ENCODE peak calls at places on chromosomes 5 and 9, in nine cellular contexts. One of them, this sample, is unnamed.

GRCh38 chr5:136016945-136017530 is 11.8 kb upstream of the TGFBI start:
- DNase-seq in adrenal gland: peak; percentile 60
- DNase-seq in breast epithelium: no peak
- DNase-seq in lower leg skin: no peak
- DNase-seq in H54: no peak
- DNase-seq in A549: peak; percentile 97
- DNase-seq in GM12878: no peak
- DNase-seq in tibial nerve: no peak
- DNase-seq in ovary: no peak
- DNase-seq in this sample: no peak

GRCh38 chr5:93302711-93303110 is 278.3 kb downstream of the NR2F1-AS1 start:
- DNase-seq in tibial nerve: no peak
- DNase-seq in ovary: no peak
- DNase-seq in adrenal gland: no peak
- DNase-seq in A549: no peak
- DNase-seq in lower leg skin: no peak
- DNase-seq in breast epithelium: no peak
- DNase-seq in H54: no peak
- DNase-seq in GM12878: no peak
- DNase-seq in this sample: no peak

GRCh38 chr5:150603491-150603890 is 37.0 kb upstream of the SYNPO start:
- DNase-seq in breast epithelium: no peak
- DNase-seq in H54: no peak
- DNase-seq in adrenal gland: no peak
- DNase-seq in ovary: no peak
- DNase-seq in tibial nerve: no peak
- DNase-seq in lower leg skin: no peak
- DNase-seq in A549: no peak
- DNase-seq in GM12878: no peak
- DNase-seq in this sample: no peak

GRCh38 chr5:109739741-109740140 is 50.0 kb downstream of the MAN2A1 start:
- DNase-seq in breast epithelium: no peak
- DNase-seq in tibial nerve: no peak
- DNase-seq in adrenal gland: no peak
- DNase-seq in ovary: no peak
- DNase-seq in A549: no peak
- DNase-seq in H54: no peak
- DNase-seq in GM12878: no peak
- DNase-seq in lower leg skin: no peak
- DNase-seq in this sample: no peak

GRCh38 chr5:159175547-159175946 is 33.8 kb downstream of the RNF145 start:
- DNase-seq in A549: peak; percentile 37
- DNase-seq in lower leg skin: no peak
- DNase-seq in adrenal gland: no peak
- DNase-seq in ovary: no peak
- DNase-seq in GM12878: no peak
- DNase-seq in tibial nerve: no peak
- DNase-seq in breast epithelium: no peak
- DNase-seq in H54: no peak
- DNase-seq in this sample: no peak

GRCh38 chr5:31692561-31693221 is 53.8 kb downstream of the PDZD2 start:
- DNase-seq in adrenal gland: no peak
- DNase-seq in H54: no peak
- DNase-seq in GM12878: no peak
- DNase-seq in lower leg skin: no peak
- DNase-seq in ovary: peak; percentile 71
- DNase-seq in A549: no peak
- DNase-seq in tibial nerve: peak; percentile 55
- DNase-seq in breast epithelium: no peak
- DNase-seq in this sample: no peak

GRCh38 chr9:35322075-35322885 is 160.5 kb downstream of the UNC13B start:
- DNase-seq in ovary: no peak
- DNase-seq in lower leg skin: no peak
- DNase-seq in A549: no peak
- DNase-seq in breast epithelium: no peak
- DNase-seq in tibial nerve: no peak
- DNase-seq in H54: no peak
- DNase-seq in adrenal gland: no peak
- DNase-seq in GM12878: no peak
- DNase-seq in this sample: no peak

GRCh38 chr9:97759611-97760288 is 62.6 kb upstream of the XPA start:
- DNase-seq in GM12878: no peak
- DNase-seq in breast epithelium: no peak
- DNase-seq in adrenal gland: no peak
- DNase-seq in A549: peak; percentile 70
- DNase-seq in lower leg skin: no peak
- DNase-seq in tibial nerve: no peak
- DNase-seq in H54: no peak
- DNase-seq in ovary: no peak
- DNase-seq in this sample: no peak

GRCh38 chr9:93452710-93453046 is 703 bp downstream of the FAM120AOS start:
- DNase-seq in tibial nerve: no peak
- DNase-seq in ovary: peak; percentile 35
- DNase-seq in GM12878: no peak
- DNase-seq in adrenal gland: peak; percentile 24
- DNase-seq in H54: no peak
- DNase-seq in breast epithelium: no peak
- DNase-seq in lower leg skin: no peak
- DNase-seq in A549: no peak
- DNase-seq in this sample: peak; percentile 33

GRCh38 chr9:93450817-93451761 is at the start of gene FAM120A:
- DNase-seq in adrenal gland: peak; percentile 77
- DNase-seq in H54: peak; percentile 66
- DNase-seq in GM12878: no peak
- DNase-seq in lower leg skin: peak; percentile 31
- DNase-seq in A549: peak; percentile 83
- DNase-seq in tibial nerve: peak; percentile 36
- DNase-seq in breast epithelium: peak; percentile 59
- DNase-seq in ovary: peak; percentile 80
- DNase-seq in this sample: peak; percentile 79

GRCh38 chr9:93451762-93452709 is 551 bp downstream of the FAM120A start:
- DNase-seq in tibial nerve: no peak
- DNase-seq in breast epithelium: no peak
- DNase-seq in H54: peak; percentile 27
- DNase-seq in A549: peak; percentile 62
- DNase-seq in GM12878: no peak
- DNase-seq in lower leg skin: peak; percentile 36
- DNase-seq in adrenal gland: peak; percentile 59
- DNase-seq in ovary: peak; percentile 69
- DNase-seq in this sample: peak; percentile 58

GRCh38 chr9:93456022-93456421 is 2.6 kb upstream of the FAM120AOS start:
- DNase-seq in breast epithelium: no peak
- DNase-seq in H54: no peak
- DNase-seq in GM12878: no peak
- DNase-seq in lower leg skin: no peak
- DNase-seq in tibial nerve: no peak
- DNase-seq in ovary: no peak
- DNase-seq in A549: no peak
- DNase-seq in adrenal gland: no peak
- DNase-seq in this sample: no peak

DNA sequence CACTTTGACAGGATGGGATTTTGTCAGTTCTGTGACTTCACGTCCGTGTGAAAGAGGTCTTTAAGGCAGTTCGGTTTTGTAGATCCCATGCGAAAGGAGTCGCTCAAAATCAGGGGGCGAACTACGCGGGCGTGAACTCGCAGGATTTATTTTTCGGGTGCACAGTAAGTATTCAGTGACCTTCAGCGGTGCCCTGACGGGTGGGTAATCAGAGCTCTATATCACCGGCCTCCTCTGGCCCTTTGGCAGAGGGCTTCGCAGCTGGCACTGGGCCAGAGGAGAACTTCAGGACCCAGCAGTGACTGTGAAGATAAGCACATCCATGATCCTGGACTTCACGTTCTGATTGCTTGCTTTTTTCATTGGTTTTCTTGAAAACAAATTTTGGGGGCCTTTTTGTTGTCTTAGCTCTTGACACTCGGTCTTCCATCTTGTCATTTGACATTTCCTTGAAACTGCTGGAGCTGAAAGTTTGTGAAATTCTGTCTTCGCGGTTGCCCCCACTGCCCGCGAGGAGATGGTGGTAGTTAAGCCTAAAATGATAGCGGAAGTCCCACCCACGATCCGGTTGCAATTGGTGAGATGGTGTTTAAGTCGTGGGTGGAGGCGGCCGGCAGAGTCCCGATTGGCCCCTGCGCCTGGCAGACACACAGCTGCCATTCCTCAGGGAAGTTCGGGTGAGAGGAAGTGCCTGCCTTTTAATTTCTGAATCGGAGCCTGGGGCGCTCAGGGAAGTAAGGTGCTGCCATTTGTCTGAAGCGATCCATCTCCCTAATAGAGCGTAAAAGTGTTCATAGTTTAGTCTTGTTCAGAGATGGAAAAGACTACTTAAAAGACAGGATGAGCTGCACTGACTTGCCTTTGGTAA is at the start of gene FAM120AOS:
- DNase-seq in ovary: peak; percentile 85
- DNase-seq in tibial nerve: peak; percentile 86
- DNase-seq in H54: peak; percentile 87
- DNase-seq in breast epithelium: peak; percentile 95
- DNase-seq in GM12878: peak; percentile 71
- DNase-seq in A549: peak; percentile 96
- DNase-seq in lower leg skin: peak; percentile 94
- DNase-seq in adrenal gland: peak; percentile 94
- DNase-seq in this sample: peak; percentile 95
- TF ChIP-seq POLR2A in ovary: peak; percentile 48
- TF ChIP-seq POLR2A in tibial nerve: peak; percentile 61
- TF ChIP-seq POLR2A in H54: no peak
- TF ChIP-seq POLR2A in breast epithelium: peak; percentile 28
- TF ChIP-seq POLR2A in GM12878: peak; percentile 52
- TF ChIP-seq POLR2A in A549: peak; percentile 21
- TF ChIP-seq POLR2A in lower leg skin: no peak
- TF ChIP-seq POLR2A in adrenal gland: peak; percentile 69
- TF ChIP-seq POLR2A in this sample: peak; percentile 93

DNA sequence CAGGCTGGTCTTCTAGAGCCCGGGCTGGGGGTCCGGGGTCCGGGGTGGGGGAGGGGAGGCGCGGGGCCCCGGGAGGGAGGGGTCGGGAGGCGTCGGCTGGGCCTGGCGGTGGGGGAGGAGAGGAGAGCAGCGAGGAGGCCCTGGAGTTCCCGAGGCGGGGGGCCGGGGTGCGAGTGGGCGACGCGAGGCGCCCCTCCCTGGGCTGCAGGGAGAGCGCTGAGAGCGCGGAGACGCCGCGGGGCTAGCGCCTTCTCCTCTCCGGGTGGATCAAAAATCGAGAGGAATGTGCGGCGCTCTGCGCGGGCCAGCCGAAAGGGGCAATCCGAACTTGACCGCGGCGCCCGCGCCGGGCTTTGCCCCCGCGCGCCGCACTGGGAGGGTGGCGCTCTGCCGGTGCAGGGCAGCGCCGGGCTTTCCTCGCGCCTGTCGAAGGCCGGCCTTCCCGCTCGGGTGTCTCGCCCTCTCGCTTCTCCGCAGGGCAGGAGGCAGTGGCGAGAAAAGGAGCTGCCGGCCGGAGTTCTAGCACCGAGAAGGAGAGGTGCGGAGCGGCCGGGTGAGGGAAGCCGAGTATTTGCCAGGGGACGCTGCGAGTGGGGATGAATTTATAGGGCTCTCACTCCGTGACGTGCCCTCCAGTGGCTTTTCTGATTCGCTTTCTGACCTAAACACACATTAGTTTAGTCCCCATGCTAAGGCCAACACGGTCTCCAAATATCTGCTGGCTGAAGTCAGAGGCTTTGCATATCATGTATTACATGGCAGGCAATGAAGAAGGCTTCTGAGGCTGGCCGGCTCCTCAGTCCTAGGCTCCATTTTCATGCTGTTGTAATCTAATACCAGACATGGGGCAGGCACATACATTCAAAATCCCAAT is at the start of gene GDNF:
- DNase-seq in lower leg skin: no peak
- DNase-seq in GM12878: no peak
- DNase-seq in A549: peak; percentile 46
- DNase-seq in tibial nerve: no peak
- DNase-seq in adrenal gland: peak; percentile 38
- DNase-seq in breast epithelium: no peak
- DNase-seq in H54: no peak
- DNase-seq in ovary: peak; percentile 60
- DNase-seq in this sample: peak; percentile 43
- TF ChIP-seq POLR2A in lower leg skin: no peak
- TF ChIP-seq POLR2A in GM12878: no peak
- TF ChIP-seq POLR2A in A549: no peak
- TF ChIP-seq POLR2A in tibial nerve: no peak
- TF ChIP-seq POLR2A in adrenal gland: no peak
- TF ChIP-seq POLR2A in breast epithelium: no peak
- TF ChIP-seq POLR2A in H54: peak; percentile 13
- TF ChIP-seq POLR2A in ovary: no peak
- TF ChIP-seq POLR2A in this sample: peak; percentile 74

GRCh38 chr5:172835246-172836030 is 1.4 kb downstream of the ERGIC1 start:
- DNase-seq in ovary: no peak
- DNase-seq in GM12878: no peak
- DNase-seq in H54: no peak
- DNase-seq in tibial nerve: no peak
- DNase-seq in breast epithelium: no peak
- DNase-seq in adrenal gland: no peak
- DNase-seq in A549: no peak
- DNase-seq in lower leg skin: no peak
- DNase-seq in this sample: no peak

GRCh38 chr5:172832383-172833315 is 1.4 kb upstream of the ERGIC1 start:
- DNase-seq in GM12878: no peak
- DNase-seq in lower leg skin: no peak
- DNase-seq in A549: no peak
- DNase-seq in ovary: no peak
- DNase-seq in adrenal gland: peak; percentile 85
- DNase-seq in H54: no peak
- DNase-seq in breast epithelium: no peak
- DNase-seq in tibial nerve: no peak
- DNase-seq in this sample: no peak

GRCh38 chr5:172834570-172835245 is 657 bp downstream of the ERGIC1 start:
- DNase-seq in H54: no peak
- DNase-seq in tibial nerve: no peak
- DNase-seq in adrenal gland: peak; percentile 40
- DNase-seq in ovary: peak; percentile 48
- DNase-seq in breast epithelium: no peak
- DNase-seq in A549: no peak
- DNase-seq in GM12878: no peak
- DNase-seq in lower leg skin: no peak
- DNase-seq in this sample: peak; percentile 39

GRCh38 chr5:172833372-172833690 is 720 bp upstream of the ERGIC1 start:
- DNase-seq in H54: no peak
- DNase-seq in breast epithelium: no peak
- DNase-seq in adrenal gland: no peak
- DNase-seq in ovary: no peak
- DNase-seq in A549: no peak
- DNase-seq in GM12878: no peak
- DNase-seq in lower leg skin: no peak
- DNase-seq in tibial nerve: no peak
- DNase-seq in this sample: no peak

DNA sequence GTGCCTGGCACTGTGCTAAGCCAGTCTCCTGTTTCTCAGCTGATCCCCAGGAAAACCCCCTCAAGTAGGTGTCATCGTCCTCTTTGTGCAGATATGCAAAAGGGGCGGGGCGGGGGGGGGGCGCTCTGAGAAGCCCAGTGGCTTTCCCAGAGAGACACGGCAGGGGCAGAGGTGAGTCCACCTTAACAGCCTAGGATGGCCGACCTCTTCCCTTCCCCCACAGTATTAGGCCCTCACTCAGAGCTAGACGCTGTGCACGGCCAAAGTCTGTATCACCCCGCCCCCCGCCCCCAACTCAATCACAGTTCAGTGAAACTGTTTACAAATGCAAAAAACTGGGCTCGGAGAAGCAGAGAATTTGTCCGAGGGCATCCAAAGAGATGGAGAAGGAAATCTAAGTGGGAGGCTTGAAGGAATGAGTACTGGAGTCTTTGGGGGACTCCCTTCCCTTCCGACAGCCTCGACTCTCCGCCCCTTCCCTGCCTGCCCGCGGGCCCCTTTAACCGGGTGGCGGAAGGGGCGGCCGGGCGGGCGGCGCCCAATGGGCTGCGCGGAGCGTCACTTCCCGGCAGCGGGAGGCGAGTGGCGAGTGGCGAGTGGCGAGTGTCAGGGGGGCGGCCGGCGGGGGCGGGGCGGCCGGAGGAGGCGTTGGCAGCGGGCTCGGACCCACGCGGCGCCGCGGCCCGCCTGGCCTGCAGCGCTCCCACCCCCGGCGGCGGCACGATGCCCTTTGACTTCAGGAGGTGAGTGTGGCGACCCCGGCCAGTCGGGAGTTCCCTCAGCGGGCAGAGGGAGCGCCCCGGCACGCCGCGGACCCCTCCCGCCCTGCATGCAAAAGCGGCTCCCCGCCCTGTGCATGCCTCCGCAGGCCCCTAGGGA is at the start of gene ERGIC1:
- DNase-seq in H54: peak; percentile 90
- DNase-seq in A549: peak; percentile 84
- DNase-seq in tibial nerve: peak; percentile 66
- DNase-seq in adrenal gland: peak; percentile 94
- DNase-seq in ovary: peak; percentile 85
- DNase-seq in breast epithelium: peak; percentile 66
- DNase-seq in lower leg skin: peak; percentile 73
- DNase-seq in GM12878: no peak
- DNase-seq in this sample: peak; percentile 91
- TF ChIP-seq POLR2A in H54: peak; percentile 50
- TF ChIP-seq POLR2A in A549: peak; percentile 65
- TF ChIP-seq POLR2A in tibial nerve: peak; percentile 19
- TF ChIP-seq POLR2A in adrenal gland: peak; percentile 78
- TF ChIP-seq POLR2A in ovary: peak; percentile 57
- TF ChIP-seq POLR2A in breast epithelium: peak; percentile 53
- TF ChIP-seq POLR2A in lower leg skin: no peak
- TF ChIP-seq POLR2A in GM12878: peak; percentile 72
- TF ChIP-seq POLR2A in this sample: peak; percentile 69

GRCh38 chr9:133148351-133149129 is 15.2 kb downstream of the GBGT1 start:
- DNase-seq in lower leg skin: peak; percentile 52
- DNase-seq in A549: no peak
- DNase-seq in adrenal gland: peak; percentile 71
- DNase-seq in GM12878: no peak
- DNase-seq in tibial nerve: no peak
- DNase-seq in H54: peak; percentile 64
- DNase-seq in ovary: peak; percentile 79
- DNase-seq in breast epithelium: peak; percentile 54
- DNase-seq in this sample: peak; percentile 65
- TF ChIP-seq POLR2A in lower leg skin: no peak
- TF ChIP-seq POLR2A in A549: no peak
- TF ChIP-seq POLR2A in adrenal gland: peak; percentile 52
- TF ChIP-seq POLR2A in GM12878: no peak
- TF ChIP-seq POLR2A in tibial nerve: no peak
- TF ChIP-seq POLR2A in H54: peak; percentile 15
- TF ChIP-seq POLR2A in ovary: no peak
- TF ChIP-seq POLR2A in breast epithelium: no peak
- TF ChIP-seq POLR2A in this sample: peak; percentile 54

This sample was measured in transverse colon.